ENCODE peak calls at places on chromosomes 7 and 10, in five cellular contexts. W is lung, Z is iPS DF 6.9, N is A549, F is AG04450. C is an unnamed sample.

GRCh38 chr10:107653832-107654287 is 489.4 kb upstream of the SORCS1 start:
- DNase-seq in W (no peak), F (no peak), N (no peak), Z (no peak), C (no peak)

GRCh38 chr10:50275650-50276235 is 24.4 kb upstream of the ASAH2 start:
- DNase-seq in F (no peak), Z (no peak), N (peak), W (no peak), C (no peak)

GRCh38 chr10:126521354-126521753 is 133.1 kb upstream of the ADAM12 start:
- DNase-seq in N (peak), Z (no peak), F (no peak), W (no peak), C (no peak)

GRCh38 chr10:71234970-71235681 is 22.8 kb downstream of the UNC5B start:
- DNase-seq in F (no peak), W (peak), N (no peak), Z (no peak), C (peak)

GRCh38 chr10:107487284-107487683 is 322.8 kb upstream of the SORCS1 start:
- DNase-seq in N (no peak), Z (no peak), W (no peak), F (no peak), C (no peak)

GRCh38 chr10:132637477-132638129 is 100.0 kb downstream of the INPP5A start:
- DNase-seq in W (no peak), Z (peak), N (peak), F (peak), C (no peak)

GRCh38 chr7:116222501-116222900 is 12.2 kb downstream of the TES start:
- DNase-seq in W (no peak), F (no peak), N (no peak), Z (no peak), C (no peak)

GRCh38 chr7:155001756-155002410 is 1.0 kb downstream of the PAXIP1 start:
- DNase-seq in N (peak), Z (no peak), W (no peak), F (no peak), C (no peak)

GRCh38 chr10:86658261-86658741 is 4.0 kb downstream of the OPN4 start:
- DNase-seq in Z (no peak), W (no peak), N (no peak), F (no peak), C (no peak)

GRCh38 chr7:33904680-33905388 is 505 bp upstream of the BMPER start:
- DNase-seq in Z (no peak), F (no peak), W (no peak), N (peak), C (no peak)

GRCh38 chr7:90262438-90262837 is 17.5 kb downstream of the CFAP69 start:
- DNase-seq in N (peak), F (no peak), W (no peak), Z (no peak), C (no peak)

GRCh38 chr10:94065344-94065743 is 71.6 kb downstream of the PLCE1 start:
- DNase-seq in Z (no peak), F (no peak), N (peak), W (no peak), C (no peak)

GRCh38 chr10:119391430-119392313 is 150.8 kb downstream of the RGS10 start:
- DNase-seq in W (no peak), N (no peak), F (no peak), Z (no peak), C (no peak)

GRCh38 chr10:51937736-51938135 is 238.3 kb upstream of the CSTF2T start:
- DNase-seq in N (no peak), F (peak), Z (no peak), W (no peak), C (no peak)

GRCh38 chr10:79038841-79039201 is 29.9 kb upstream of the ZMIZ1 start:
- DNase-seq in Z (peak), W (no peak), N (no peak), F (no peak), C (peak)

GRCh38 chr10:123157210-123157609 is 3.0 kb downstream of the BUB3 start:
- DNase-seq in W (no peak), Z (no peak), N (no peak), F (peak), C (no peak)

GRCh38 chr10:132878730-132879407 is 63.5 kb downstream of the CFAP46 start:
- DNase-seq in N (no peak), F (no peak), Z (no peak), W (no peak), C (no peak)

GRCh38 chr10:132547421-132547861 is 9.9 kb downstream of the INPP5A start:
- DNase-seq in F (no peak), W (no peak), N (no peak), Z (no peak), C (no peak)

GRCh38 chr7:130960208-130960988 is 226.4 kb upstream of the KLF14 start:
- DNase-seq in W (peak), N (peak), Z (no peak), F (peak), C (peak)

GRCh38 chr10:100531761-100532160 is 2.1 kb upstream of the NDUFB8 start:
- DNase-seq in N (no peak), F (no peak), W (no peak), Z (no peak), C (no peak)

GRCh38 chr10:82914655-82915136 is 1039.7 kb downstream of the NRG3 start:
- DNase-seq in F (no peak), Z (no peak), W (no peak), N (no peak), C (no peak)

GRCh38 chr10:78552261-78552811 is 516.4 kb upstream of the ZMIZ1 start:
- DNase-seq in F (peak), Z (no peak), W (no peak), N (no peak), C (peak)

GRCh38 chr7:47672966-47673365 is 91.1 kb upstream of the TNS3 start:
- DNase-seq in W (no peak), F (no peak), N (no peak), Z (no peak), C (no peak)

GRCh38 chr10:12350167-12350872 is 973 bp downstream of the CAMK1D start:
- DNase-seq in W (peak), F (no peak), Z (no peak), N (peak), C (no peak)

GRCh38 chr7:150404785-150405583 is 25.9 kb downstream of the ZNF775 start:
- DNase-seq in N (peak), W (peak), Z (no peak), F (peak), C (no peak)

GRCh38 chr7:150405584-150406310 is 26.6 kb downstream of the ZNF775 start:
- DNase-seq in Z (no peak), N (no peak), F (no peak), W (no peak), C (no peak)

GRCh38 chr7:150406311-150406564 is 27.1 kb downstream of the ZNF775 start:
- DNase-seq in Z (no peak), W (no peak), F (no peak), N (no peak), C (no peak)

GRCh38 chr7:150407588-150408392 is 28.7 kb downstream of the ZNF775 start:
- DNase-seq in N (no peak), Z (no peak), F (no peak), W (no peak), C (no peak)

GRCh38 chr7:150406565-150407421 is 27.7 kb downstream of the ZNF775 start:
- DNase-seq in F (no peak), Z (no peak), N (no peak), W (no peak), C (no peak)
- H3K4me3 ChIP-seq in F (peak), Z (no peak), N (no peak), W (no peak), C (peak)

GRCh38 chr7:1536768-1537630 is 6.5 kb downstream of the MAFK start:
- DNase-seq in Z (no peak), N (peak), W (peak), F (peak), C (peak)
- H3K4me3 ChIP-seq in Z (no peak), N (peak), W (peak), F (peak), C (peak)

GRCh38 chr10:102395677-102396197 is at the start of gene NFKB2:
- DNase-seq in Z (no peak), F (no peak), N (no peak), W (no peak), C (no peak)

GRCh38 chr10:102397222-102398171 is 2.0 kb downstream of the NFKB2 start:
- DNase-seq in F (no peak), Z (no peak), N (no peak), W (no peak), C (no peak)

GRCh38 chr10:102396251-102396650 is 746 bp downstream of the NFKB2 start:
- DNase-seq in Z (no peak), N (no peak), W (no peak), F (no peak), C (no peak)

GRCh38 chr10:102398172-102399020 is 2.9 kb downstream of the NFKB2 start:
- DNase-seq in Z (no peak), W (no peak), F (no peak), N (no peak), C (no peak)

GRCh38 chr10:102396751-102397151 is 1.2 kb downstream of the NFKB2 start:
- DNase-seq in N (no peak), W (no peak), Z (no peak), F (no peak), C (no peak)
- H3K4me3 ChIP-seq in N (peak), W (no peak), Z (no peak), F (peak), C (no peak)

DNA sequence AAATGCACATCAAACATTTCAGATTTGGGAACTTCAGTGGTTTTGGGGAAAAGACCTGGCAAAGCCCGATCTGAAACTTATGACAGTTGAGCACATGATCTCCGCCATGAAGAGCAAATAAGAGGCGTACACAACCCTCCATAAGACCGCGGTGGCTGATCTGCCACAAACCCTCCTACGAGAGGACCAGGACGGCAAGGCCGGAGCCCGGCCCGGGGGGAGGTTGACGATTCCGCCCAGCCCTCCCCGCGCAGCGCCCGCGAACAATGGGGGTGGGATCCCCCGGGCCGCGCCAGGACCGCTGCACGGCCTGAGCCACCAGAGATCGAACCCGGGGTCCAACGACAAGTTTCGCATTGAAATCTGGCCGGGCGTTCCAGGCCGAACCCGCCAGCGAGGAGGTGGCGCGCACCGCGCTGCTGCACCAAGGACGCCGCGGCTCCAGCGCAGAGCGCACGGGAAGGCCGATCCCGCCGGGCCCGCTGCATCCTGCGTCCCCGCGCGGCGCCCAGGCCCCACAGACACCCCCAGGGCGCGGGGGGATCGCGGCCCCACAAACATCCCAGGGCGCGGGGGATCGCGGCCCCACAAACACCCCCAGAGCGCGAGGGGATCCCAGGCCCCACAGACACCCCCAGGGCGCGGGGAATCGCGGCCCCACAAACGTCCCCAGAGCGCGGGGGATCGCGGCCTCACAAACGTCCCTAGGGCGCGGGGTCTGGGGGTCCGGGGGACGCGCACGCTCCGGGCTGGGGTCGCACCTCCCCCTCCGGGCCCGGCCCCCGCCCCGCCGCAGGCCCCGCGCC is 644 bp downstream of the DIP2C start:
- DNase-seq in F (no peak), N (peak), Z (no peak), W (no peak), C (no peak)
- H3K4me3 ChIP-seq in F (peak), N (peak), Z (peak), W (peak), C (peak)

C was measured in BJ.